ENCODE peak calls at places on chromosomes 7 and 10, in nine cellular contexts. S is sigmoid colon, I is ascending aorta, J is right lobe of liver, H is gastrocnemius medialis, E is Panc1, L is A549, V is psoas muscle, R is OCI-LY7. K is an unnamed sample.
A peak's percentile ranks its signal among the peaks of the same experiment; 100 is the strongest.

GRCh38 chr10:31644931-31645633 is 283.5 kb downstream of the ARHGAP12 start:
- DNase-seq in S (no peak), I (no peak), J (no peak), H (no peak), E (no peak), L (no peak), V (no peak), R (no peak), K (no peak)

GRCh38 chr10:89915970-89916369 is 214.6 kb downstream of the KIF20B start:
- DNase-seq in S (no peak), I (no peak), J (no peak), H (no peak), E (no peak), L (no peak), V (no peak), R (no peak), K (no peak)

GRCh38 chr7:36962367-36962766 is 238.1 kb upstream of the AOAH start:
- DNase-seq in S (no peak), I (no peak), J (no peak), H (no peak), E (no peak), L (no peak), V (no peak), R (no peak), K (no peak)

GRCh38 chr10:49385939-49386922 is 9.7 kb downstream of the DRGX start:
- DNase-seq in S (no peak), I (no peak), J (no peak), H (no peak), E (no peak), L (no peak), V (no peak), R (no peak), K (no peak)

GRCh38 chr10:5563991-5564536 is 39.3 kb downstream of the CALML3 start:
- DNase-seq in S (peak; percentile 64), I (no peak), J (peak; percentile 44), H (no peak), E (no peak), L (no peak), V (no peak), R (no peak), K (no peak)

GRCh38 chr10:7715515-7715914 is 12.4 kb downstream of the ITIH2 start:
- DNase-seq in S (no peak), I (no peak), J (no peak), H (no peak), E (no peak), L (no peak), V (no peak), R (no peak), K (no peak)

GRCh38 chr10:45151467-45152214 is 150.9 kb downstream of the ZNF22 start:
- DNase-seq in S (no peak), I (no peak), J (no peak), H (no peak), E (no peak), L (no peak), V (no peak), R (no peak), K (no peak)

GRCh38 chr7:120993575-120994191 is 5.2 kb downstream of the CPED1 start:
- DNase-seq in S (no peak), I (no peak), J (no peak), H (no peak), E (no peak), L (no peak), V (no peak), R (no peak), K (no peak)

GRCh38 chr10:68212721-68213352 is 19.1 kb downstream of the ATOH7 start:
- DNase-seq in S (no peak), I (no peak), J (no peak), H (no peak), E (no peak), L (no peak), V (no peak), R (peak; percentile 67), K (no peak)

GRCh38 chr10:124239666-124240065 is 146.3 kb upstream of the CHST15 start:
- DNase-seq in S (peak; percentile 57), I (no peak), J (peak; percentile 39), H (peak; percentile 2), E (no peak), L (no peak), V (no peak), R (no peak), K (no peak)

GRCh38 chr7:26500749-26501352 is 209.2 kb downstream of the SNX10 start:
- DNase-seq in S (no peak), I (no peak), J (no peak), H (no peak), E (no peak), L (peak; percentile 26), V (no peak), R (peak; percentile 72), K (no peak)

GRCh38 chr7:114412548-114412947 is 2.1 kb upstream of the FOXP2 start:
- DNase-seq in S (no peak), I (no peak), J (no peak), H (no peak), E (no peak), L (no peak), V (no peak), R (no peak), K (no peak)

GRCh38 chr10:78464856-78465221 is 431.2 kb downstream of the RPS24 start:
- DNase-seq in S (no peak), I (no peak), J (no peak), H (no peak), E (no peak), L (no peak), V (no peak), R (no peak), K (no peak)

GRCh38 chr10:112515852-112516251 is 68.8 kb downstream of the VTI1A start:
- DNase-seq in S (no peak), I (no peak), J (no peak), H (no peak), E (no peak), L (no peak), V (no peak), R (no peak), K (no peak)

GRCh38 chr10:70956029-70956759 is 67.8 kb upstream of the PCBD1 start:
- DNase-seq in S (no peak), I (no peak), J (peak; percentile 24), H (no peak), E (no peak), L (peak; percentile 44), V (no peak), R (no peak), K (no peak)

GRCh38 chr7:157013602-157014549 is 3.4 kb upstream of the MNX1 start:
- DNase-seq in S (no peak), I (no peak), J (no peak), H (no peak), E (no peak), L (no peak), V (no peak), R (no peak), K (no peak)

GRCh38 chr7:33674804-33675411 is 230.4 kb upstream of the BMPER start:
- DNase-seq in S (no peak), I (no peak), J (no peak), H (no peak), E (no peak), L (no peak), V (no peak), R (no peak), K (no peak)

GRCh38 chr7:26153823-26154783 is 2.1 kb downstream of the NFE2L3 start:
- DNase-seq in S (no peak), I (no peak), J (no peak), H (no peak), E (no peak), L (no peak), V (no peak), R (peak; percentile 53), K (no peak)

GRCh38 chr7:25720427-25720826 is 431.6 kb upstream of the NFE2L3 start:
- DNase-seq in S (no peak), I (no peak), J (no peak), H (no peak), E (no peak), L (peak; percentile 17), V (no peak), R (peak; percentile 14), K (no peak)

GRCh38 chr10:78750418-78750817 is 318.3 kb upstream of the ZMIZ1 start:
- DNase-seq in S (no peak), I (no peak), J (no peak), H (no peak), E (no peak), L (no peak), V (no peak), R (peak; percentile 17), K (no peak)

GRCh38 chr7:234712-235553 is 42.6 kb downstream of the FAM20C start:
- DNase-seq in S (peak; percentile 92), I (no peak), J (peak; percentile 88), H (peak; percentile 82), E (no peak), L (peak; percentile 67), V (peak; percentile 82), R (no peak), K (peak; percentile 87)
- H3K27ac ChIP-seq in S (peak overlapping the region; percentile 94), I (peak overlapping the region; percentile 92), J (peak overlapping the region; percentile 97), H (peak overlapping the region; percentile 93), E (peak overlapping the region; percentile 86), L (peak overlapping the region; percentile 92), V (peak overlapping the region; percentile 92), R (no peak overlapping the region), K (peak overlapping the region; percentile 76)

DNA sequence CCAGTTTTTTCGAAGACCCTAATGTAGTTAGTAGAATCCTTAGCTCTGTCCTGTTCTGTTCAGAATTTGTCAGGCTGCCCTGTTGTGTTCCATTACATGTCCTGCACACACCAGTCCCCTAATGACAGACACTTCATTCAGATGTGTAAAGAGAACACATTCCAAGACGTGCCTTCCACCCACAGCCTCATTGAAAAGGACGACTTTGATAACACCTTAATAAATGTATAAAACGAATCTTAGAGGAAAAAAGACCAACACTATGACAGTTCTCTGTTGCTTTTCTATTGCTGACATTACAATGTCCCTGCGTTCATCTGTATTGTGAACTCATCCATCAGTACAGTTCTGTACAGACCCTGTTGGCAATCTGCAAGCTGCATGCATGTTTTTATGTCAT is 3.5 kb downstream of the LRRTM3 start:
- DNase-seq in S (no peak), I (no peak), J (no peak), H (no peak), E (no peak), L (no peak), V (no peak), R (no peak), K (no peak)
- H3K4me3 ChIP-seq in S (no peak overlapping the region), I (no peak overlapping the region), J (no peak overlapping the region), H (no peak overlapping the region), E (no peak overlapping the region), L (no peak overlapping the region), V (no peak overlapping the region), R (no peak overlapping the region), K (no peak overlapping the region)

GRCh38 chr10:122056431-122057094 is 67.6 kb downstream of the TACC2 start:
- DNase-seq in S (peak; percentile 57), I (no peak), J (no peak), H (peak; percentile 18), E (no peak), L (no peak), V (no peak), R (no peak), K (peak; percentile 41)
- H3K27ac ChIP-seq in S (no peak overlapping the region), I (no peak overlapping the region), J (no peak overlapping the region), H (peak overlapping the region; percentile 92), E (peak overlapping the region; percentile 6), L (peak overlapping the region; percentile 82), V (peak overlapping the region; percentile 77), R (no peak overlapping the region), K (no peak overlapping the region)

DNA sequence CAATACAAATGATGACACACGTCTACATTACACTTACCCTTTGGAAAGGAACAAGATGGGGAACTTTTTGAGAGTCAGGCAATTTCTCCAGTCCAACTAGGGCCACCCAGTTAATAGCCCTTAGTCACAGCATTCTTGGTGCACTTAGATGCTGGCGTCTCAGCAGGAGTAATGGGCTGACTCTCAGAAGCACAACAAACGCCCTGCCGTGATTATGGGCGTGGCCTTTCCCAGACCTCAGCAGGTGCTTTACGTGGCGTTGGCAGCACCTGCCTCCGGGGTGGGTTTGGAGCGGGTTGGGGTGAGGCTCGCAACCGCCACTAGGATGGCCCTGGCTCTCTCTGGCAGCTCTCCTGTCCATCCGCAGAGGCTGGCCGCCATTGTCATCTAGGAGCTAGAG is 147.6 kb upstream of the SHH start:
- DNase-seq in S (peak; percentile 17), I (no peak), J (no peak), H (no peak), E (no peak), L (no peak), V (no peak), R (no peak), K (no peak)
- H3K4me3 ChIP-seq in S (no peak overlapping the region), I (no peak overlapping the region), J (no peak overlapping the region), H (no peak overlapping the region), E (no peak overlapping the region), L (no peak overlapping the region), V (no peak overlapping the region), R (no peak overlapping the region), K (no peak overlapping the region)

K was measured in right cardiac atrium.